ENCODE peak calls at places on chromosomes 11 and 22, in nine cellular contexts. One of them, this sample, is unnamed.

GRCh38 chr22:46355369-46355995 is 20.0 kb downstream of the TRMU start:
- DNase-seq in EL: peak
- DNase-seq in Right ventricle myocardium superior: peak
- DNase-seq in naive B cell: peak
- DNase-seq in T47D: peak
- DNase-seq in left colon: no peak
- DNase-seq in WTC11: peak
- DNase-seq in fibroblast of lung: peak
- DNase-seq in neural progenitor cell: peak
- DNase-seq in this sample: peak

GRCh38 chr11:47337229-47337924 is 15.1 kb downstream of the MYBPC3 start:
- DNase-seq in neural progenitor cell: peak
- DNase-seq in fibroblast of lung: no peak
- DNase-seq in left colon: no peak
- DNase-seq in Right ventricle myocardium superior: peak
- DNase-seq in T47D: no peak
- DNase-seq in WTC11: no peak
- DNase-seq in EL: no peak
- DNase-seq in naive B cell: no peak
- DNase-seq in this sample: no peak

GRCh38 chr22:45212992-45213751 is 27.5 kb downstream of the KIAA0930 start:
- DNase-seq in neural progenitor cell: no peak
- DNase-seq in Right ventricle myocardium superior: peak
- DNase-seq in WTC11: no peak
- DNase-seq in T47D: no peak
- DNase-seq in left colon: peak
- DNase-seq in fibroblast of lung: peak
- DNase-seq in naive B cell: no peak
- DNase-seq in EL: peak
- DNase-seq in this sample: no peak

GRCh38 chr11:45209904-45210699 is 63.7 kb downstream of the PRDM11 start:
- DNase-seq in naive B cell: no peak
- DNase-seq in T47D: no peak
- DNase-seq in fibroblast of lung: peak
- DNase-seq in neural progenitor cell: peak
- DNase-seq in Right ventricle myocardium superior: peak
- DNase-seq in WTC11: peak
- DNase-seq in EL: no peak
- DNase-seq in left colon: peak
- DNase-seq in this sample: no peak

GRCh38 chr11:18727499-18728236 is 1.7 kb upstream of the IGSF22 start:
- DNase-seq in left colon: no peak
- DNase-seq in T47D: peak
- DNase-seq in fibroblast of lung: no peak
- DNase-seq in naive B cell: peak
- DNase-seq in WTC11: peak
- DNase-seq in neural progenitor cell: peak
- DNase-seq in EL: peak
- DNase-seq in Right ventricle myocardium superior: no peak
- DNase-seq in this sample: peak

GRCh38 chr11:120703358-120704152 is 192.0 kb downstream of the GRIK4 start:
- DNase-seq in fibroblast of lung: no peak
- DNase-seq in Right ventricle myocardium superior: no peak
- DNase-seq in naive B cell: no peak
- DNase-seq in WTC11: no peak
- DNase-seq in EL: no peak
- DNase-seq in neural progenitor cell: no peak
- DNase-seq in T47D: no peak
- DNase-seq in left colon: no peak
- DNase-seq in this sample: peak

GRCh38 chr11:15615412-15616096 is 500.8 kb downstream of the INSC start:
- DNase-seq in naive B cell: no peak
- DNase-seq in EL: no peak
- DNase-seq in WTC11: no peak
- DNase-seq in fibroblast of lung: no peak
- DNase-seq in T47D: no peak
- DNase-seq in Right ventricle myocardium superior: no peak
- DNase-seq in neural progenitor cell: peak
- DNase-seq in left colon: no peak
- DNase-seq in this sample: no peak

GRCh38 chr11:75850787-75851186 is 35.8 kb downstream of the UVRAG start:
- DNase-seq in EL: no peak
- DNase-seq in neural progenitor cell: peak
- DNase-seq in WTC11: no peak
- DNase-seq in naive B cell: no peak
- DNase-seq in Right ventricle myocardium superior: no peak
- DNase-seq in fibroblast of lung: no peak
- DNase-seq in left colon: no peak
- DNase-seq in T47D: no peak
- DNase-seq in this sample: no peak

GRCh38 chr11:67252831-67253239 is 13.4 kb upstream of the GRK2 start:
- DNase-seq in naive B cell: no peak
- DNase-seq in WTC11: no peak
- DNase-seq in neural progenitor cell: peak
- DNase-seq in T47D: no peak
- DNase-seq in EL: peak
- DNase-seq in left colon: no peak
- DNase-seq in fibroblast of lung: peak
- DNase-seq in Right ventricle myocardium superior: peak
- DNase-seq in this sample: peak

GRCh38 chr11:27200779-27201453 is 160.3 kb downstream of the BBOX1 start:
- DNase-seq in Right ventricle myocardium superior: no peak
- DNase-seq in WTC11: no peak
- DNase-seq in left colon: no peak
- DNase-seq in naive B cell: no peak
- DNase-seq in EL: no peak
- DNase-seq in fibroblast of lung: no peak
- DNase-seq in T47D: no peak
- DNase-seq in neural progenitor cell: no peak
- DNase-seq in this sample: no peak

GRCh38 chr11:122186439-122187080 is 70.5 kb upstream of the BLID start:
- DNase-seq in left colon: no peak
- DNase-seq in neural progenitor cell: no peak
- DNase-seq in T47D: no peak
- DNase-seq in EL: peak
- DNase-seq in naive B cell: no peak
- DNase-seq in fibroblast of lung: peak
- DNase-seq in WTC11: no peak
- DNase-seq in Right ventricle myocardium superior: no peak
- DNase-seq in this sample: no peak

GRCh38 chr22:43148581-43148980 is 2.8 kb upstream of the TSPO start:
- DNase-seq in fibroblast of lung: no peak
- DNase-seq in T47D: no peak
- DNase-seq in neural progenitor cell: no peak
- DNase-seq in EL: no peak
- DNase-seq in WTC11: no peak
- DNase-seq in naive B cell: no peak
- DNase-seq in left colon: no peak
- DNase-seq in Right ventricle myocardium superior: peak
- DNase-seq in this sample: peak

GRCh38 chr22:43136255-43136654 is 6.9 kb downstream of the MCAT start:
- DNase-seq in T47D: no peak
- DNase-seq in neural progenitor cell: peak
- DNase-seq in Right ventricle myocardium superior: peak
- DNase-seq in left colon: no peak
- DNase-seq in naive B cell: peak
- DNase-seq in EL: peak
- DNase-seq in WTC11: peak
- DNase-seq in fibroblast of lung: peak
- DNase-seq in this sample: peak

GRCh38 chr11:68997124-68997994 is 15.7 kb downstream of the MRGPRF start:
- DNase-seq in naive B cell: no peak
- DNase-seq in fibroblast of lung: no peak
- DNase-seq in T47D: no peak
- DNase-seq in Right ventricle myocardium superior: peak
- DNase-seq in EL: no peak
- DNase-seq in neural progenitor cell: no peak
- DNase-seq in WTC11: peak
- DNase-seq in left colon: peak
- DNase-seq in this sample: no peak

GRCh38 chr11:31643831-31644230 is 134.3 kb downstream of the ELP4 start:
- DNase-seq in fibroblast of lung: peak
- DNase-seq in neural progenitor cell: no peak
- DNase-seq in naive B cell: no peak
- DNase-seq in left colon: no peak
- DNase-seq in WTC11: no peak
- DNase-seq in Right ventricle myocardium superior: no peak
- DNase-seq in T47D: no peak
- DNase-seq in EL: peak
- DNase-seq in this sample: no peak

GRCh38 chr22:50476819-50477344 is 2.0 kb upstream of the SBF1 start:
- DNase-seq in Right ventricle myocardium superior: no peak
- DNase-seq in naive B cell: no peak
- DNase-seq in EL: no peak
- DNase-seq in neural progenitor cell: no peak
- DNase-seq in WTC11: no peak
- DNase-seq in fibroblast of lung: no peak
- DNase-seq in T47D: no peak
- DNase-seq in left colon: no peak
- DNase-seq in this sample: no peak

GRCh38 chr11:73185680-73186293 is 32.3 kb upstream of the P2RY2 start:
- DNase-seq in WTC11: no peak
- DNase-seq in neural progenitor cell: no peak
- DNase-seq in Right ventricle myocardium superior: no peak
- DNase-seq in T47D: no peak
- DNase-seq in naive B cell: no peak
- DNase-seq in left colon: no peak
- DNase-seq in fibroblast of lung: peak
- DNase-seq in EL: peak
- DNase-seq in this sample: no peak

This sample was measured in OCI-LY7.